ENCODE peak calls at places on chromosome 15, in nine cellular contexts. Z is mammary epithelial cell, D is HCT116, E is upper lobe of right lung, L is GM23248, N is sigmoid colon, S is right atrium auricular region, M is suprapubic skin, P is HepG2. J is an unnamed sample. For H3K27me3, the result is how much of the 10 kb centered on the place peaks cover.

GRCh38 chr15:96285306-96285705 is 45.2 kb upstream of the NR2F2 start:
- DNase-seq in Z (no peak), D (no peak), E (no peak), L (peak), N (no peak), S (no peak), M (no peak), P (no peak), J (no peak)

GRCh38 chr15:45948226-45948625 is 313.4 kb downstream of the SQOR start:
- DNase-seq in Z (no peak), D (no peak), E (no peak), L (no peak), N (no peak), S (no peak), M (no peak), P (no peak), J (no peak)

GRCh38 chr15:62242999-62243398 is 77.9 kb upstream of the C2CD4B start:
- DNase-seq in Z (no peak), D (no peak), E (no peak), L (no peak), N (peak), S (no peak), M (no peak), P (no peak), J (no peak)

GRCh38 chr15:41504751-41505492 is 8.7 kb downstream of the LTK start:
- DNase-seq in Z (no peak), D (no peak), E (no peak), L (no peak), N (no peak), S (no peak), M (no peak), P (no peak), J (no peak)

GRCh38 chr15:74458473-74458872 is 2.5 kb downstream of the UBL7 start:
- DNase-seq in Z (no peak), D (no peak), E (no peak), L (no peak), N (no peak), S (no peak), M (no peak), P (peak), J (no peak)

GRCh38 chr15:39265261-39265660 is 315.6 kb upstream of the THBS1 start:
- DNase-seq in Z (no peak), D (no peak), E (no peak), L (no peak), N (no peak), S (no peak), M (no peak), P (no peak), J (no peak)

GRCh38 chr15:96232335-96232734 is 98.2 kb upstream of the NR2F2 start:
- DNase-seq in Z (peak), D (no peak), E (no peak), L (no peak), N (no peak), S (no peak), M (no peak), P (no peak), J (no peak)

GRCh38 chr15:59169337-59169736 is 37.3 kb upstream of the LDHAL6B start:
- DNase-seq in Z (peak), D (no peak), E (no peak), L (peak), N (no peak), S (no peak), M (no peak), P (no peak), J (no peak)

GRCh38 chr15:31839388-31839787 is 190.9 kb upstream of the CHRNA7 start:
- DNase-seq in Z (no peak), D (no peak), E (no peak), L (no peak), N (no peak), S (no peak), M (no peak), P (no peak), J (no peak)

GRCh38 chr15:60265057-60265456 is 132.7 kb downstream of the ANXA2 start:
- DNase-seq in Z (no peak), D (no peak), E (no peak), L (no peak), N (no peak), S (no peak), M (no peak), P (no peak), J (no peak)

GRCh38 chr15:73941044-73941443 is 14.8 kb downstream of the LOXL1 start:
- DNase-seq in Z (no peak), D (no peak), E (no peak), L (peak), N (no peak), S (peak), M (no peak), P (no peak), J (no peak)

GRCh38 chr15:82575335-82575734 is 35.1 kb upstream of the RPS17 start:
- DNase-seq in Z (no peak), D (no peak), E (no peak), L (no peak), N (no peak), S (no peak), M (no peak), P (no peak), J (no peak)

GRCh38 chr15:83284563-83285283 is at the start of gene BNC1:
- DNase-seq in Z (peak), D (no peak), E (no peak), L (no peak), N (no peak), S (no peak), M (no peak), P (no peak), J (no peak)

GRCh38 chr15:92391640-92392039 is 2.0 kb upstream of the ST8SIA2 start:
- DNase-seq in Z (peak), D (peak), E (no peak), L (peak), N (no peak), S (no peak), M (no peak), P (peak), J (no peak)

GRCh38 chr15:39959411-39959810 is 25.5 kb downstream of the EIF2AK4 start:
- DNase-seq in Z (no peak), D (no peak), E (no peak), L (no peak), N (no peak), S (no peak), M (no peak), P (no peak), J (no peak)

GRCh38 chr15:66388576-66388975 is 1.9 kb downstream of the MAP2K1 start:
- DNase-seq in Z (no peak), D (no peak), E (no peak), L (no peak), N (no peak), S (no peak), M (no peak), P (no peak), J (no peak)

GRCh38 chr15:42331235-42331634 is 28.1 kb upstream of the CAPN3 start:
- DNase-seq in Z (no peak), D (no peak), E (no peak), L (no peak), N (no peak), S (no peak), M (no peak), P (no peak), J (no peak)

GRCh38 chr15:77355321-77355720 is 64.6 kb downstream of the PEAK1 start:
- DNase-seq in Z (no peak), D (no peak), E (no peak), L (no peak), N (no peak), S (no peak), M (no peak), P (no peak), J (no peak)

GRCh38 chr15:35166730-35167359 is 81.8 kb upstream of the NANOGP8 start:
- DNase-seq in Z (no peak), D (no peak), E (no peak), L (no peak), N (no peak), S (no peak), M (no peak), P (no peak), J (no peak)

GRCh38 chr15:98875309-98875708 is 132.3 kb downstream of the PGPEP1L start:
- DNase-seq in Z (no peak), D (no peak), E (no peak), L (peak), N (no peak), S (no peak), M (no peak), P (no peak), J (no peak)
- H3K4me3 ChIP-seq in Z (no peak), D (no peak), E (no peak), L (peak), N (no peak), S (no peak), M (no peak), P (no peak), J (no peak)

DNA sequence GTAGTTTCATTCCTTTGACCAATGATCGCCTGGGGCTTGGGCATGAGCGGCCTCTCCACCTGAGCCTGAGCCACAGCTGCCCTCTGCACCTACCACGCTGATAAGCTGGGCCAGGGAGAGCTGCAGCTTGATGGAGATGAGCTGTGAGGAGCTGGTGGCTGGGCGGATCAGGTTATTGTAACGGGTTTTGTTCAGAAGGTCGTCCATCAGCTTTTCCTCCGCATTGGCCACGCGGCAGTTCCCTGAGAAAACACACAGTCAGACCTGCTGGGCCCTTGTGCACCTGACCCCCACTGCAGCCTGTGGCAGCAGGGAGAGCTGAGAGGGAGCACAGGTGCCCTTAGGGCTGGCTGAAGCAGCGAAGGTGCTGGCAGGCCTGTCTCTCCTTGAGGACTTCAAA is 5.7 kb downstream of the CHRNB4 start:
- DNase-seq in Z (no peak), D (no peak), E (peak), L (no peak), N (no peak), S (no peak), M (peak), P (no peak), J (no peak)
- H3K27me3 ChIP-seq in Z (under half), D (under half), E (under half), L (under half), N (under half), S (under half), M (under half), P (under half), J (under half)

GRCh38 chr15:80492874-80493273 is 88.7 kb downstream of the ARNT2 start:
- DNase-seq in Z (no peak), D (no peak), E (no peak), L (no peak), N (no peak), S (no peak), M (no peak), P (no peak), J (no peak)
- H3K27ac ChIP-seq in Z (no peak), D (no peak), E (peak), L (no peak), N (no peak), S (no peak), M (peak), P (no peak), J (no peak)

DNA sequence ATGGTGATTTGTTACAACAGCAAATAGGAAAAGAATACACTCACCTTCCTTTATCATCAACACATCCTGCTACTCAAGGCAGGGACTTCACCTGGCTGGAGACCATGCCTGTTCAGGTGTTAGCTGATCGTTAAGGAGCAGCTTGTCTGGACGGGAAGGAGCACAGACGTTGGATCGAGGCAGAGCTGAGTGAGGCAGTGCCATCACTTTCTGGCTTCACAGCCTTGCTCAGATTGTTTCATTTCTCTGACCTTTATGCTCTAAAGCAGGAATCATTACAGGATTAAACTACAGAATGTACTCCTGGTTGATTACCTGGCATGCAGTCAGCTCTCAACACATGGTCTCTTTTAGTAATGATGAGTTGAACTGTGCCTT is 119.0 kb upstream of the NR2E3 start:
- DNase-seq in Z (no peak), D (no peak), E (no peak), L (no peak), N (no peak), S (no peak), M (no peak), P (no peak), J (no peak)
- H3K4me3 ChIP-seq in Z (peak), D (no peak), E (no peak), L (peak), N (no peak), S (no peak), M (no peak), P (no peak), J (no peak)

DNA sequence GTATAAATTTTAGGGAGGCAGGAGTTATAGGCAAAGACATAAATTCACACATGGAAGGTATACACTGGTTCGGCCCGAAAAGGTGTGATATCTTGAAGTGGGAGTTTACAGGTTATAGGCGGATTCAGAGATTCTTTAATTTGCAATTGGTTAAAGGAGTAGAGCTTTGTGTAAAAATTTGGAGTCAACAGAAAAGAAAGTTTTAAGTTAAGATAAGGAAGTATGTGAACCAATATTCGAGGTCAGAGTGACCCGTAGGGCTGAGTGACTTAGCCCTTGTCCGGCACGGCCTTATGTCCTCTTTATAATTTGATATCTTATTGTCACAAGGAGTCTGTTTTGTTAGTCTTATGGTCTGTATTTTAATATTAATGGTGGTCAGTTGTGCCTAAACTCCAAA is 10.6 kb upstream of the THSD4 start:
- DNase-seq in Z (no peak), D (no peak), E (no peak), L (no peak), N (peak), S (no peak), M (no peak), P (no peak), J (no peak)
- H3K27me3 ChIP-seq in Z (under half), D (under half), E (under half), L (under half), N (under half), S (under half), M (under half), P (under half), J (under half)

GRCh38 chr15:25718597-25718996 is 144.5 kb downstream of the ATP10A start:
- DNase-seq in Z (no peak), D (no peak), E (peak), L (no peak), N (peak), S (no peak), M (peak), P (no peak), J (no peak)
- H3K27ac ChIP-seq in Z (no peak), D (no peak), E (no peak), L (no peak), N (no peak), S (no peak), M (no peak), P (no peak), J (no peak)

DNA sequence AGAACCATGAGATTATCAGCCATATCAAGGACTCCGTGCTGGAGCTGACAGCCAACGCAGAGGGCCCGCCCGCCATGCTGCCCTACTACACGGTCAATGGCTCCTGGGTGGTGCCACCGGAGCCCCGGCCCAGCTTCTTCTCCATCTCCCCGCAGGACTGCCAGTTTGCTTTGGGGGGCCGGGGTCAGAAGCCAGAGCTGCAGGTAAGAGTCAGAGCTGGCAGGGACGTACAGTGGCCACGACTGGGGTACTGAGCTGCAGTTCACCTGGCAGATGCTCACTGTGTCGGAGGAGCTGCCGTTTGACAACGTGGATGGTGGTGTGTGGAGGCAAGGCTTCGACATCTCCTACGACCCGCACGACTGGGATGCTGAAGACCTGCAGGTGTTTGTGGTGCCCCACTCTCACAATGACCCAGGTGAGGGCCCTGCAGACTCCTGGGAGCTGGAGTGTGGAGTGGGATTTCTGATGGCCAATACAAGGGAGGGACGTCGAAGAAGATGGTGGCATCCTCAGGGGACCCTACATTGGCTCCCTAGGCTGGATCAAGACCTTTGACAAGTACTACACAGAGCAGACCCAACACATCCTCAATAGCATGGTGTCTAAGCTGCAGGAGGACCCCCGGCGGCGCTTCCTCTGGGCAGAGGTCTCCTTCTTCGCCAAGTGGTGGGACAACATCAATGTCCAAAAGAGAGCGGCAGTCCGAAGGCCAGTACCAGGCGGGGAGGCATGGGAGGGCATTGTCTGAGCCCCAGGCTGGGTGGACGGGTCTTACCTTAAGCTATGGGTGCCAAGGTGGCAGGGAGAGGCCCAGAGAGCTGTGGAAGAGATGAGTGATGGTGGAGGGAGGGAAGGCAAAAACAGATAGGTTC is 2.4 kb downstream of the MAN2A2 start:
- DNase-seq in Z (no peak), D (no peak), E (no peak), L (no peak), N (no peak), S (no peak), M (no peak), P (no peak), J (no peak)
- H3K4me3 ChIP-seq in Z (no peak), D (no peak), E (no peak), L (no peak), N (no peak), S (no peak), M (no peak), P (no peak), J (no peak)

GRCh38 chr15:100877551-100877950 is 2.1 kb upstream of the ALDH1A3 start:
- DNase-seq in Z (peak), D (peak), E (no peak), L (no peak), N (no peak), S (no peak), M (no peak), P (no peak), J (no peak)
- H3K27me3 ChIP-seq in Z (under half), D (under half), E (under half), L (under half), N (under half), S (under half), M (under half), P (under half), J (under half)

GRCh38 chr15:44311136-44311535 is 22.6 kb downstream of the GOLM2 start:
- DNase-seq in Z (no peak), D (no peak), E (no peak), L (no peak), N (no peak), S (no peak), M (no peak), P (no peak), J (no peak)

GRCh38 chr15:44308415-44308814 is 19.9 kb downstream of the GOLM2 start:
- DNase-seq in Z (no peak), D (no peak), E (no peak), L (no peak), N (no peak), S (no peak), M (no peak), P (no peak), J (no peak)

GRCh38 chr15:44312108-44312507 is 23.6 kb downstream of the GOLM2 start:
- DNase-seq in Z (no peak), D (no peak), E (no peak), L (no peak), N (no peak), S (no peak), M (no peak), P (no peak), J (no peak)

GRCh38 chr15:44307712-44308111 is 19.2 kb downstream of the GOLM2 start:
- DNase-seq in Z (no peak), D (no peak), E (no peak), L (no peak), N (no peak), S (no peak), M (no peak), P (no peak), J (no peak)

DNA sequence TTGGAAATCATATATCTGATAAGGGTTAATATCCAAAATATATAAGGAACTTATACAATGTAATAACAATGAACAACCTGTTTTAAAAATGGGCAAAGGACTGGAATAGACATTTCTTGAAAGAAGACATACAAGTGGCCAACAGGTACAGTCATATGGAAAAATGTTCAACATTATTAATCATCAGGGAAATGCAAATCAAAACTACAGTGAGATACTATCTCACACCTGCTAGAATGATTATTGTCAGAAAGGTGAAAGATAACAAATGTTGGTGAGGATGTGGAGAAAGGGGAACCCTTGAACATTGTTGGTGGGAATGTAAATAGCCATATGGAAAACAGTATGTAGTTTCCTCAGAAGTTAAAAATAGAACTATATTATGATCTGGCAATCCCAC is 20.4 kb downstream of the GOLM2 start:
- DNase-seq in Z (no peak), D (no peak), E (no peak), L (no peak), N (no peak), S (no peak), M (no peak), P (no peak), J (no peak)
- H3K27ac ChIP-seq in Z (no peak), D (no peak), E (no peak), L (no peak), N (no peak), S (no peak), M (no peak), P (no peak), J (no peak)

GRCh38 chr15:26720546-26720945 is 52.3 kb downstream of the GABRB3 start:
- DNase-seq in Z (no peak), D (no peak), E (no peak), L (no peak), N (no peak), S (no peak), M (no peak), P (no peak), J (no peak)
- H3K4me3 ChIP-seq in Z (no peak), D (no peak), E (no peak), L (no peak), N (no peak), S (no peak), M (no peak), P (no peak), J (no peak)